ENCODE peak calls at places on chromosomes 11 and 22, in seven cellular contexts. Q is colonic mucosa, S is neural progenitor cell, D is upper lobe of left lung, U is uterus, F is kidney, A is left lung. H is an unnamed sample.

GRCh38 chr11:2517016-2517385 is 72.2 kb downstream of the KCNQ1 start:
- DNase-seq in Q (peak; percentile 16), S (no peak), D (peak; percentile 60), U (peak; percentile 5), F (peak; percentile 43), A (peak; percentile 24), H (no peak)

GRCh38 chr11:122706689-122707088 is 51.2 kb downstream of the UBASH3B start:
- DNase-seq in Q (no peak), S (no peak), D (no peak), U (no peak), F (no peak), A (no peak), H (no peak)

GRCh38 chr22:17742528-17742902 is 31.8 kb downstream of the BID start:
- DNase-seq in Q (peak; percentile 74), S (peak; percentile 92), D (no peak), U (peak; percentile 46), F (no peak), A (no peak), H (no peak)

GRCh38 chr11:111047376-111047775 is 198.1 kb upstream of the POU2AF2 start:
- DNase-seq in Q (no peak), S (peak; percentile 44), D (no peak), U (no peak), F (no peak), A (no peak), H (no peak)

GRCh38 chr11:37710031-37710430 is 1112.0 kb upstream of the RAG2 start:
- DNase-seq in Q (no peak), S (no peak), D (no peak), U (no peak), F (no peak), A (no peak), H (no peak)

GRCh38 chr22:20904980-20905355 is 12.2 kb upstream of the CRKL start:
- DNase-seq in Q (no peak), S (no peak), D (no peak), U (no peak), F (peak; percentile 2), A (no peak), H (no peak)

GRCh38 chr11:120324932-120325810 is at the start of gene TLCD5:
- DNase-seq in Q (no peak), S (peak; percentile 94), D (peak; percentile 92), U (peak; percentile 72), F (peak; percentile 89), A (peak; percentile 53), H (no peak)

GRCh38 chr11:47161134-47161854 is 15.4 kb downstream of the ARFGAP2 start:
- DNase-seq in Q (peak; percentile 65), S (peak; percentile 87), D (peak; percentile 58), U (peak; percentile 62), F (peak; percentile 80), A (no peak), H (no peak)

GRCh38 chr11:75293903-75294302 is 53.3 kb downstream of the TPBGL start:
- DNase-seq in Q (no peak), S (no peak), D (no peak), U (no peak), F (no peak), A (no peak), H (no peak)

GRCh38 chr11:22778642-22779041 is 51.0 kb downstream of the SVIP start:
- DNase-seq in Q (no peak), S (no peak), D (no peak), U (no peak), F (no peak), A (no peak), H (no peak)

GRCh38 chr11:76723142-76723541 is 52.6 kb upstream of the LRRC32 start:
- DNase-seq in Q (no peak), S (no peak), D (no peak), U (no peak), F (no peak), A (no peak), H (no peak)

GRCh38 chr11:117814204-117814765 is 10.3 kb downstream of the FXYD2 start:
- DNase-seq in Q (no peak), S (no peak), D (no peak), U (no peak), F (peak; percentile 89), A (no peak), H (no peak)

GRCh38 chr22:24601217-24602104 is 1.5 kb upstream of the GGT1 start:
- DNase-seq in Q (peak; percentile 88), S (no peak), D (peak; percentile 92), U (no peak), F (peak; percentile 94), A (peak; percentile 78), H (no peak)

GRCh38 chr22:33659423-33659822 is 260.9 kb downstream of the LARGE1 start:
- DNase-seq in Q (no peak), S (no peak), D (no peak), U (peak; percentile 30), F (no peak), A (no peak), H (no peak)

GRCh38 chr11:12019337-12019736 is 10.9 kb upstream of the DKK3 start:
- DNase-seq in Q (no peak), S (peak; percentile 33), D (no peak), U (no peak), F (no peak), A (no peak), H (no peak)

GRCh38 chr22:20514658-20515406 is 7.4 kb downstream of the MED15 start:
- DNase-seq in Q (no peak), S (no peak), D (no peak), U (peak; percentile 31), F (peak; percentile 10), A (no peak), H (no peak)

GRCh38 chr11:67406969-67407699 is 3.3 kb downstream of the TBC1D10C start:
- DNase-seq in Q (no peak), S (no peak), D (peak; percentile 66), U (no peak), F (no peak), A (no peak), H (no peak)

GRCh38 chr11:67407700-67408163 is 3.8 kb downstream of the TBC1D10C start:
- DNase-seq in Q (no peak), S (no peak), D (peak; percentile 31), U (no peak), F (no peak), A (no peak), H (no peak)

GRCh38 chr11:67405196-67405567 is 1.3 kb downstream of the TBC1D10C start:
- DNase-seq in Q (no peak), S (no peak), D (peak; percentile 73), U (no peak), F (no peak), A (no peak), H (no peak)

GRCh38 chr11:67405688-67406339 is 1.9 kb downstream of the TBC1D10C start:
- DNase-seq in Q (no peak), S (no peak), D (peak; percentile 69), U (no peak), F (no peak), A (no peak), H (no peak)

DNA sequence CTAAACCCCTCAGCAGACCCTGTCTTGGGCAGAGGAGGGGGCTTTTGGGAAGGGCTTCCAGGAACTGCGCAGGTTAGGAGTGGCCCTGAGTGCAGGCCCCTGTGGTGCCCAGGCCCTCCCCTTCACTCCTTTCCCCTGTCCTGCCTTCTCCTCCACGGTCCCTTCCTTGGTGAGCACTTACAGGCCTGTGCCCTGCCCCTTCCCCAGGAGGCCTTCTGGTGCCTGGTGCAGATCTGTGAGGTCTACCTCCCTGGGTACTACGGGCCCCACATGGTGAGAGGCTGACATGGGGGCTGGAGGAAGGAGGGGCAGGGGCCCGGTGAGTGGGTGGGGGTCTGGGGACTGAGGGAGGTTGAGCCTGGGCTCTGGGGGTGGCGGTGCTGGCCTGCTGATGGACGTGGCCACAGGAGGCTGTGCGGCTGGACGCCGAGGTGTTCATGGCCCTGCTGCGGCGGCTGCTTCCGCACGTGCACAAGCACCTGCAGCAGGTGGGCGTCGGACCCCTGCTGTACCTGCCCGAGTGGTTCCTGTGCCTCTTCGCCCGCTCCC is 2.6 kb downstream of the TBC1D10C start:
- DNase-seq in Q (no peak), S (no peak), D (peak; percentile 80), U (no peak), F (peak; percentile 78), A (no peak), H (no peak)
- H3K4me1 ChIP-seq in Q (no peaks in the 10 kb centered on the region), S (peaks cover 21% of the 10 kb centered on the region), D (peaks cover 35% of the 10 kb centered on the region), U (no peaks in the 10 kb centered on the region), F (no peaks in the 10 kb centered on the region), A (no peaks in the 10 kb centered on the region), H (peaks cover 68% of the 10 kb centered on the region)

GRCh38 chr11:68816917-68817419 is 24.7 kb downstream of the CPT1A start:
- DNase-seq in Q (no peak), S (no peak), D (no peak), U (no peak), F (no peak), A (no peak), H (no peak)
- H3K27ac ChIP-seq in Q (no peak overlapping the region), S (no peak overlapping the region), D (no peak overlapping the region), U (no peak overlapping the region), F (no peak overlapping the region), A (no peak overlapping the region), H (no peak overlapping the region)

GRCh38 chr11:892106-892505 is 18.5 kb downstream of the CHID1 start:
- DNase-seq in Q (no peak), S (peak; percentile 31), D (peak; percentile 56), U (no peak), F (no peak), A (no peak), H (no peak)
- TF ChIP-seq CTCF in Q (no peak), S (peak; percentile 16), D (no peak), U (no peak), F (no peak), A (no peak), H (no peak)

DNA sequence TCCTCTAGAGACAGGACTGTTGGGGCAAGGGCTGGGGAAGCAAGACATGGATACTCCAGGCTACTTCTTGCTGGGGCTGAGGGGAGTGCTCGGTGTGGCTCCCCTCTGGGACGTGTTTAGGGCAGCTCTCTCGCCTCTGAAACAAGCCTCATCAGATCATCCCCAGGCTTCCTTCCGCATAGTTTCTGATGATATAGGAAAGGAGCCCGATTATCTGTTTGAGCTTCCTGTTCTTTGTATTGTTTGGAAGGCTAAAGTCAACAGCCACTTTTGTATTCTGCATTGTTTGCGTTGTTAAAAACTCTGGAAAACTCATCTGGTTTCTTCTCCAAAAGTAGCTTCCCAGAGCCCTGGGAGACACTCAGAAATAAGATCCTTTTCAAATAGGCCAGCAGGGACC is 18.8 kb downstream of the CD44 start:
- DNase-seq in Q (no peak), S (no peak), D (no peak), U (no peak), F (no peak), A (no peak), H (no peak)
- H3K4me1 ChIP-seq in Q (peaks cover 16% of the 10 kb centered on the region), S (peaks cover 16% of the 10 kb centered on the region), D (peaks cover 67% of the 10 kb centered on the region), U (peaks cover 8% of the 10 kb centered on the region), F (no peaks in the 10 kb centered on the region), A (peaks cover 41% of the 10 kb centered on the region), H (peaks cover 72% of the 10 kb centered on the region)

DNA sequence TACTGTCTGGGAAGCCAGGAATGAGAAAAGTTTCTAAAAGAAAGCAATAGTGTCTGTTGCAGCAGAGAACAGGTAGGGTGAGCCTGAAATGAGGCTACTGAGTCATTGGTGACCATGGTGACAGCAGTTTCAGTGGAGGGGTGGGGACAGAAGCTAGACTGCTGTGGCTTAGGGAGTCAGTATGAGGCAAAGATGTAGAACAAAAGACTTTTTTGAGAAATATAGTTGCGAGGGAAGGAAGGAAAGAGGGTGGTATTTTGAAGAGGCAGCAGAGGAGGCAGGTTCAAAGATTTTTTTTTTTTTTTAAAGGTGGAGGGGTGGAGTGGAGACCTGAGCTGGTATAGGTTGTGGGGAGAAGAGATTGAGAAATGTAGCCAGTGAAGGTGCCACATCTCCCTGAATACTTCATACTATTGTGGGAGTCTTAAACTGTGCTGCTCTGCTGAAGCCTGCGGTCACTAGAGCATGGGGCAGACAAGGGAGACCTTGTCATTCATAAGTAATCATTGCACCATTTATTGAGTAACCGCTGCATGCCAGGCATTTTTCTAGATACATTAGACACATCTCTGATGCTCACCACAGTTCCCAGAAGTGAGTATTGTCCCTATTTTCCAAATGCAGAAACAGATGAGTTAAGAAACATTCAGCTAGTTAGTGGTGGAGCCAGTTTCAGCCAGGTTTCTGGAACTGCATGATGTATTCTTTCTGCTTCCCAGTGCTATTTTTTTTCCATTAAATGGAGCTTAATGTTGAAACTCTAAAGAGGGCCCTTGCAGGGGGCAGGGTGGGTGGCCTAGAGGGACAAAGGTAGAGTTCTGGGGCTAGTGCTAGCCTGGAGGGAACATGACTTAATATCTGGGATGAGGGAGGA is 49.9 kb downstream of the STIM1 start:
- DNase-seq in Q (peak; percentile 64), S (peak; percentile 6), D (no peak), U (no peak), F (no peak), A (no peak), H (no peak)
- H3K27ac ChIP-seq in Q (no peak overlapping the region), S (no peak overlapping the region), D (peak overlapping the region; percentile 75), U (no peak overlapping the region), F (no peak overlapping the region), A (peak overlapping the region; percentile 71), H (peak overlapping the region; percentile 77)

H was measured in esophagus squamous epithelium.